ENCODE peak calls at places on chromosomes 1 and 21, in ten cellular contexts. One of them, this sample, is unnamed.

GRCh38 chr1:94955767-94956632 is 29.1 kb upstream of the CNN3 start:
- DNase-seq in heart right ventricle: peak
- DNase-seq in epithelial cell of esophagus: peak
- DNase-seq in HFFc6: no peak
- DNase-seq in GM13977: no peak
- DNase-seq in stimulated activated CD4-positive, alpha-beta T cell treated with anti-CD3 and anti-CD28 coated beads, Interleukin-1b, Interleukin-23, amount 100 ng/mL, for 24 hours: no peak
- DNase-seq in transverse colon: no peak
- DNase-seq in NCI-H1092 treated with DMSO at 0.1 percent for 48 hours: no peak
- DNase-seq in MV-4-11: no peak
- DNase-seq in iPS DF 19.7: no peak
- DNase-seq in this sample: peak

GRCh38 chr21:15010645-15011044 is 54.2 kb downstream of the NRIP1 start:
- DNase-seq in GM13977: no peak
- DNase-seq in NCI-H1092 treated with DMSO at 0.1 percent for 48 hours: no peak
- DNase-seq in heart right ventricle: no peak
- DNase-seq in epithelial cell of esophagus: no peak
- DNase-seq in iPS DF 19.7: no peak
- DNase-seq in stimulated activated CD4-positive, alpha-beta T cell treated with anti-CD3 and anti-CD28 coated beads, Interleukin-1b, Interleukin-23, amount 100 ng/mL, for 24 hours: no peak
- DNase-seq in transverse colon: no peak
- DNase-seq in HFFc6: peak
- DNase-seq in MV-4-11: no peak
- DNase-seq in this sample: no peak

GRCh38 chr1:67144696-67145095 is 9.9 kb upstream of the C1orf141 start:
- DNase-seq in HFFc6: no peak
- DNase-seq in iPS DF 19.7: no peak
- DNase-seq in NCI-H1092 treated with DMSO at 0.1 percent for 48 hours: no peak
- DNase-seq in heart right ventricle: no peak
- DNase-seq in GM13977: peak
- DNase-seq in MV-4-11: no peak
- DNase-seq in transverse colon: no peak
- DNase-seq in stimulated activated CD4-positive, alpha-beta T cell treated with anti-CD3 and anti-CD28 coated beads, Interleukin-1b, Interleukin-23, amount 100 ng/mL, for 24 hours: no peak
- DNase-seq in epithelial cell of esophagus: peak
- DNase-seq in this sample: no peak

GRCh38 chr1:62978056-62978455 is 194.1 kb downstream of the ATG4C start:
- DNase-seq in heart right ventricle: no peak
- DNase-seq in transverse colon: no peak
- DNase-seq in stimulated activated CD4-positive, alpha-beta T cell treated with anti-CD3 and anti-CD28 coated beads, Interleukin-1b, Interleukin-23, amount 100 ng/mL, for 24 hours: no peak
- DNase-seq in epithelial cell of esophagus: no peak
- DNase-seq in NCI-H1092 treated with DMSO at 0.1 percent for 48 hours: no peak
- DNase-seq in GM13977: no peak
- DNase-seq in HFFc6: no peak
- DNase-seq in MV-4-11: no peak
- DNase-seq in iPS DF 19.7: no peak
- DNase-seq in this sample: no peak

GRCh38 chr1:172929006-172929405 is 121.7 kb downstream of the TNFSF18 start:
- DNase-seq in NCI-H1092 treated with DMSO at 0.1 percent for 48 hours: no peak
- DNase-seq in heart right ventricle: no peak
- DNase-seq in iPS DF 19.7: no peak
- DNase-seq in MV-4-11: no peak
- DNase-seq in HFFc6: peak
- DNase-seq in epithelial cell of esophagus: peak
- DNase-seq in GM13977: no peak
- DNase-seq in stimulated activated CD4-positive, alpha-beta T cell treated with anti-CD3 and anti-CD28 coated beads, Interleukin-1b, Interleukin-23, amount 100 ng/mL, for 24 hours: no peak
- DNase-seq in transverse colon: no peak
- DNase-seq in this sample: no peak

GRCh38 chr1:111399792-111400610 is 27.5 kb downstream of the OVGP1 start:
- DNase-seq in transverse colon: peak
- DNase-seq in MV-4-11: peak
- DNase-seq in epithelial cell of esophagus: peak
- DNase-seq in heart right ventricle: peak
- DNase-seq in stimulated activated CD4-positive, alpha-beta T cell treated with anti-CD3 and anti-CD28 coated beads, Interleukin-1b, Interleukin-23, amount 100 ng/mL, for 24 hours: peak
- DNase-seq in HFFc6: peak
- DNase-seq in iPS DF 19.7: no peak
- DNase-seq in NCI-H1092 treated with DMSO at 0.1 percent for 48 hours: peak
- DNase-seq in GM13977: peak
- DNase-seq in this sample: peak

GRCh38 chr1:35033346-35033745 is 1.6 kb upstream of the ZMYM6 start:
- DNase-seq in transverse colon: no peak
- DNase-seq in HFFc6: no peak
- DNase-seq in epithelial cell of esophagus: no peak
- DNase-seq in stimulated activated CD4-positive, alpha-beta T cell treated with anti-CD3 and anti-CD28 coated beads, Interleukin-1b, Interleukin-23, amount 100 ng/mL, for 24 hours: no peak
- DNase-seq in GM13977: no peak
- DNase-seq in heart right ventricle: no peak
- DNase-seq in iPS DF 19.7: no peak
- DNase-seq in MV-4-11: no peak
- DNase-seq in NCI-H1092 treated with DMSO at 0.1 percent for 48 hours: no peak
- DNase-seq in this sample: no peak

GRCh38 chr1:23273450-23274133 is 56.3 kb upstream of the HTR1D start:
- DNase-seq in stimulated activated CD4-positive, alpha-beta T cell treated with anti-CD3 and anti-CD28 coated beads, Interleukin-1b, Interleukin-23, amount 100 ng/mL, for 24 hours: no peak
- DNase-seq in transverse colon: no peak
- DNase-seq in HFFc6: peak
- DNase-seq in MV-4-11: no peak
- DNase-seq in epithelial cell of esophagus: peak
- DNase-seq in iPS DF 19.7: no peak
- DNase-seq in NCI-H1092 treated with DMSO at 0.1 percent for 48 hours: no peak
- DNase-seq in heart right ventricle: no peak
- DNase-seq in GM13977: no peak
- DNase-seq in this sample: no peak

GRCh38 chr1:189597083-189597482 is 880.6 kb downstream of the BRINP3 start:
- DNase-seq in epithelial cell of esophagus: peak
- DNase-seq in HFFc6: no peak
- DNase-seq in GM13977: no peak
- DNase-seq in MV-4-11: no peak
- DNase-seq in NCI-H1092 treated with DMSO at 0.1 percent for 48 hours: peak
- DNase-seq in heart right ventricle: no peak
- DNase-seq in stimulated activated CD4-positive, alpha-beta T cell treated with anti-CD3 and anti-CD28 coated beads, Interleukin-1b, Interleukin-23, amount 100 ng/mL, for 24 hours: no peak
- DNase-seq in transverse colon: no peak
- DNase-seq in iPS DF 19.7: no peak
- DNase-seq in this sample: no peak

GRCh38 chr1:180178511-180179161 is 24.0 kb downstream of the QSOX1 start:
- DNase-seq in NCI-H1092 treated with DMSO at 0.1 percent for 48 hours: peak
- DNase-seq in MV-4-11: peak
- DNase-seq in stimulated activated CD4-positive, alpha-beta T cell treated with anti-CD3 and anti-CD28 coated beads, Interleukin-1b, Interleukin-23, amount 100 ng/mL, for 24 hours: peak
- DNase-seq in transverse colon: peak
- DNase-seq in epithelial cell of esophagus: peak
- DNase-seq in heart right ventricle: peak
- DNase-seq in GM13977: peak
- DNase-seq in iPS DF 19.7: no peak
- DNase-seq in HFFc6: peak
- DNase-seq in this sample: peak

GRCh38 chr1:234584926-234585325 is 25.1 kb downstream of the IRF2BP2 start:
- DNase-seq in epithelial cell of esophagus: no peak
- DNase-seq in stimulated activated CD4-positive, alpha-beta T cell treated with anti-CD3 and anti-CD28 coated beads, Interleukin-1b, Interleukin-23, amount 100 ng/mL, for 24 hours: no peak
- DNase-seq in transverse colon: peak
- DNase-seq in NCI-H1092 treated with DMSO at 0.1 percent for 48 hours: peak
- DNase-seq in heart right ventricle: peak
- DNase-seq in GM13977: no peak
- DNase-seq in HFFc6: no peak
- DNase-seq in iPS DF 19.7: no peak
- DNase-seq in MV-4-11: no peak
- DNase-seq in this sample: no peak

GRCh38 chr1:52145137-52145536 is 3.2 kb downstream of the ZFYVE9 start:
- DNase-seq in NCI-H1092 treated with DMSO at 0.1 percent for 48 hours: no peak
- DNase-seq in transverse colon: no peak
- DNase-seq in GM13977: no peak
- DNase-seq in stimulated activated CD4-positive, alpha-beta T cell treated with anti-CD3 and anti-CD28 coated beads, Interleukin-1b, Interleukin-23, amount 100 ng/mL, for 24 hours: no peak
- DNase-seq in HFFc6: no peak
- DNase-seq in MV-4-11: no peak
- DNase-seq in iPS DF 19.7: no peak
- DNase-seq in epithelial cell of esophagus: no peak
- DNase-seq in heart right ventricle: no peak
- DNase-seq in this sample: no peak

GRCh38 chr1:100834779-100835645 is 59.6 kb downstream of the EXTL2 start:
- DNase-seq in NCI-H1092 treated with DMSO at 0.1 percent for 48 hours: no peak
- DNase-seq in transverse colon: no peak
- DNase-seq in epithelial cell of esophagus: no peak
- DNase-seq in GM13977: peak
- DNase-seq in stimulated activated CD4-positive, alpha-beta T cell treated with anti-CD3 and anti-CD28 coated beads, Interleukin-1b, Interleukin-23, amount 100 ng/mL, for 24 hours: no peak
- DNase-seq in MV-4-11: peak
- DNase-seq in iPS DF 19.7: peak
- DNase-seq in HFFc6: peak
- DNase-seq in heart right ventricle: no peak
- DNase-seq in this sample: no peak

GRCh38 chr1:200365897-200366426 is 43.9 kb downstream of the ZNF281 start:
- DNase-seq in GM13977: no peak
- DNase-seq in MV-4-11: no peak
- DNase-seq in HFFc6: no peak
- DNase-seq in NCI-H1092 treated with DMSO at 0.1 percent for 48 hours: no peak
- DNase-seq in iPS DF 19.7: no peak
- DNase-seq in stimulated activated CD4-positive, alpha-beta T cell treated with anti-CD3 and anti-CD28 coated beads, Interleukin-1b, Interleukin-23, amount 100 ng/mL, for 24 hours: no peak
- DNase-seq in heart right ventricle: no peak
- DNase-seq in epithelial cell of esophagus: no peak
- DNase-seq in transverse colon: no peak
- DNase-seq in this sample: no peak

GRCh38 chr1:44747878-44748277 is 8.2 kb downstream of the KIF2C start:
- DNase-seq in transverse colon: no peak
- DNase-seq in iPS DF 19.7: no peak
- DNase-seq in epithelial cell of esophagus: no peak
- DNase-seq in GM13977: no peak
- DNase-seq in heart right ventricle: no peak
- DNase-seq in MV-4-11: peak
- DNase-seq in stimulated activated CD4-positive, alpha-beta T cell treated with anti-CD3 and anti-CD28 coated beads, Interleukin-1b, Interleukin-23, amount 100 ng/mL, for 24 hours: no peak
- DNase-seq in HFFc6: no peak
- DNase-seq in NCI-H1092 treated with DMSO at 0.1 percent for 48 hours: no peak
- DNase-seq in this sample: no peak

GRCh38 chr1:221458430-221459156 is 283.3 kb downstream of the DUSP10 start:
- DNase-seq in NCI-H1092 treated with DMSO at 0.1 percent for 48 hours: no peak
- DNase-seq in iPS DF 19.7: no peak
- DNase-seq in stimulated activated CD4-positive, alpha-beta T cell treated with anti-CD3 and anti-CD28 coated beads, Interleukin-1b, Interleukin-23, amount 100 ng/mL, for 24 hours: no peak
- DNase-seq in MV-4-11: peak
- DNase-seq in transverse colon: no peak
- DNase-seq in epithelial cell of esophagus: peak
- DNase-seq in heart right ventricle: no peak
- DNase-seq in HFFc6: peak
- DNase-seq in GM13977: no peak
- DNase-seq in this sample: no peak

GRCh38 chr1:53739109-53739681 is at the start of gene GLIS1:
- DNase-seq in heart right ventricle: peak
- DNase-seq in GM13977: peak
- DNase-seq in iPS DF 19.7: no peak
- DNase-seq in MV-4-11: peak
- DNase-seq in transverse colon: peak
- DNase-seq in NCI-H1092 treated with DMSO at 0.1 percent for 48 hours: peak
- DNase-seq in epithelial cell of esophagus: peak
- DNase-seq in HFFc6: peak
- DNase-seq in stimulated activated CD4-positive, alpha-beta T cell treated with anti-CD3 and anti-CD28 coated beads, Interleukin-1b, Interleukin-23, amount 100 ng/mL, for 24 hours: peak
- DNase-seq in this sample: peak

GRCh38 chr1:37958690-37959089 is 11.8 kb upstream of the INPP5B start:
- DNase-seq in heart right ventricle: no peak
- DNase-seq in stimulated activated CD4-positive, alpha-beta T cell treated with anti-CD3 and anti-CD28 coated beads, Interleukin-1b, Interleukin-23, amount 100 ng/mL, for 24 hours: no peak
- DNase-seq in NCI-H1092 treated with DMSO at 0.1 percent for 48 hours: no peak
- DNase-seq in GM13977: no peak
- DNase-seq in epithelial cell of esophagus: peak
- DNase-seq in HFFc6: peak
- DNase-seq in iPS DF 19.7: no peak
- DNase-seq in transverse colon: no peak
- DNase-seq in MV-4-11: no peak
- DNase-seq in this sample: no peak

GRCh38 chr1:229788004-229788403 is 162.0 kb downstream of the URB2 start:
- DNase-seq in transverse colon: no peak
- DNase-seq in epithelial cell of esophagus: no peak
- DNase-seq in stimulated activated CD4-positive, alpha-beta T cell treated with anti-CD3 and anti-CD28 coated beads, Interleukin-1b, Interleukin-23, amount 100 ng/mL, for 24 hours: no peak
- DNase-seq in NCI-H1092 treated with DMSO at 0.1 percent for 48 hours: no peak
- DNase-seq in heart right ventricle: no peak
- DNase-seq in HFFc6: no peak
- DNase-seq in GM13977: no peak
- DNase-seq in MV-4-11: no peak
- DNase-seq in iPS DF 19.7: no peak
- DNase-seq in this sample: no peak

GRCh38 chr1:29932626-29933025 is 696.3 kb downstream of the PTPRU start:
- DNase-seq in epithelial cell of esophagus: no peak
- DNase-seq in iPS DF 19.7: no peak
- DNase-seq in stimulated activated CD4-positive, alpha-beta T cell treated with anti-CD3 and anti-CD28 coated beads, Interleukin-1b, Interleukin-23, amount 100 ng/mL, for 24 hours: no peak
- DNase-seq in transverse colon: no peak
- DNase-seq in GM13977: no peak
- DNase-seq in heart right ventricle: no peak
- DNase-seq in NCI-H1092 treated with DMSO at 0.1 percent for 48 hours: no peak
- DNase-seq in HFFc6: no peak
- DNase-seq in MV-4-11: no peak
- DNase-seq in this sample: no peak

GRCh38 chr1:214120951-214121350 is 133.2 kb downstream of the PROX1 start:
- DNase-seq in GM13977: no peak
- DNase-seq in NCI-H1092 treated with DMSO at 0.1 percent for 48 hours: no peak
- DNase-seq in iPS DF 19.7: no peak
- DNase-seq in MV-4-11: no peak
- DNase-seq in epithelial cell of esophagus: no peak
- DNase-seq in transverse colon: no peak
- DNase-seq in stimulated activated CD4-positive, alpha-beta T cell treated with anti-CD3 and anti-CD28 coated beads, Interleukin-1b, Interleukin-23, amount 100 ng/mL, for 24 hours: no peak
- DNase-seq in heart right ventricle: no peak
- DNase-seq in HFFc6: no peak
- DNase-seq in this sample: no peak

GRCh38 chr1:39167632-39168209 is 36.8 kb upstream of the MACF1 start:
- DNase-seq in GM13977: no peak
- DNase-seq in stimulated activated CD4-positive, alpha-beta T cell treated with anti-CD3 and anti-CD28 coated beads, Interleukin-1b, Interleukin-23, amount 100 ng/mL, for 24 hours: no peak
- DNase-seq in MV-4-11: peak
- DNase-seq in heart right ventricle: no peak
- DNase-seq in epithelial cell of esophagus: no peak
- DNase-seq in iPS DF 19.7: no peak
- DNase-seq in HFFc6: no peak
- DNase-seq in transverse colon: no peak
- DNase-seq in NCI-H1092 treated with DMSO at 0.1 percent for 48 hours: no peak
- DNase-seq in this sample: no peak

GRCh38 chr1:150876111-150876434 is 326 bp downstream of the ARNT start:
- DNase-seq in transverse colon: no peak
- DNase-seq in HFFc6: peak
- DNase-seq in NCI-H1092 treated with DMSO at 0.1 percent for 48 hours: peak
- DNase-seq in heart right ventricle: no peak
- DNase-seq in GM13977: no peak
- DNase-seq in MV-4-11: peak
- DNase-seq in iPS DF 19.7: peak
- DNase-seq in stimulated activated CD4-positive, alpha-beta T cell treated with anti-CD3 and anti-CD28 coated beads, Interleukin-1b, Interleukin-23, amount 100 ng/mL, for 24 hours: no peak
- DNase-seq in epithelial cell of esophagus: peak
- DNase-seq in this sample: peak

GRCh38 chr1:91166106-91166712 is 144.4 kb upstream of the ZNF644 start:
- DNase-seq in HFFc6: peak
- DNase-seq in GM13977: peak
- DNase-seq in stimulated activated CD4-positive, alpha-beta T cell treated with anti-CD3 and anti-CD28 coated beads, Interleukin-1b, Interleukin-23, amount 100 ng/mL, for 24 hours: peak
- DNase-seq in MV-4-11: peak
- DNase-seq in heart right ventricle: peak
- DNase-seq in NCI-H1092 treated with DMSO at 0.1 percent for 48 hours: peak
- DNase-seq in epithelial cell of esophagus: peak
- DNase-seq in iPS DF 19.7: no peak
- DNase-seq in transverse colon: peak
- DNase-seq in this sample: peak

GRCh38 chr1:100622037-100622436 is 84.1 kb downstream of the GPR88 start:
- DNase-seq in NCI-H1092 treated with DMSO at 0.1 percent for 48 hours: no peak
- DNase-seq in GM13977: no peak
- DNase-seq in transverse colon: no peak
- DNase-seq in stimulated activated CD4-positive, alpha-beta T cell treated with anti-CD3 and anti-CD28 coated beads, Interleukin-1b, Interleukin-23, amount 100 ng/mL, for 24 hours: no peak
- DNase-seq in HFFc6: peak
- DNase-seq in epithelial cell of esophagus: peak
- DNase-seq in iPS DF 19.7: peak
- DNase-seq in heart right ventricle: no peak
- DNase-seq in MV-4-11: peak
- DNase-seq in this sample: no peak

GRCh38 chr1:1308756-1309524 is 543 bp downstream of the PUSL1 start:
- DNase-seq in epithelial cell of esophagus: no peak
- DNase-seq in stimulated activated CD4-positive, alpha-beta T cell treated with anti-CD3 and anti-CD28 coated beads, Interleukin-1b, Interleukin-23, amount 100 ng/mL, for 24 hours: no peak
- DNase-seq in heart right ventricle: no peak
- DNase-seq in HFFc6: no peak
- DNase-seq in MV-4-11: no peak
- DNase-seq in GM13977: peak
- DNase-seq in NCI-H1092 treated with DMSO at 0.1 percent for 48 hours: no peak
- DNase-seq in iPS DF 19.7: no peak
- DNase-seq in transverse colon: peak
- DNase-seq in this sample: peak

GRCh38 chr21:14900058-14900457 is 164.7 kb downstream of the NRIP1 start:
- DNase-seq in iPS DF 19.7: no peak
- DNase-seq in HFFc6: peak
- DNase-seq in NCI-H1092 treated with DMSO at 0.1 percent for 48 hours: no peak
- DNase-seq in transverse colon: no peak
- DNase-seq in heart right ventricle: no peak
- DNase-seq in GM13977: no peak
- DNase-seq in epithelial cell of esophagus: peak
- DNase-seq in MV-4-11: no peak
- DNase-seq in stimulated activated CD4-positive, alpha-beta T cell treated with anti-CD3 and anti-CD28 coated beads, Interleukin-1b, Interleukin-23, amount 100 ng/mL, for 24 hours: no peak
- DNase-seq in this sample: no peak

GRCh38 chr1:180616441-180616840 is 15.4 kb upstream of the XPR1 start:
- DNase-seq in epithelial cell of esophagus: no peak
- DNase-seq in transverse colon: no peak
- DNase-seq in NCI-H1092 treated with DMSO at 0.1 percent for 48 hours: no peak
- DNase-seq in iPS DF 19.7: no peak
- DNase-seq in HFFc6: no peak
- DNase-seq in stimulated activated CD4-positive, alpha-beta T cell treated with anti-CD3 and anti-CD28 coated beads, Interleukin-1b, Interleukin-23, amount 100 ng/mL, for 24 hours: no peak
- DNase-seq in heart right ventricle: no peak
- DNase-seq in MV-4-11: no peak
- DNase-seq in GM13977: no peak
- DNase-seq in this sample: no peak

This sample was measured in small intestine.